ENCODE peak calls at places on chromosomes 12 and 14, in five cellular contexts. R is stomach, G is cardiac muscle cell, Z is aorta, H is PC-3. B is an unnamed sample. For H3K27me3, the result is how much of the 10 kb centered on the place peaks cover.

GRCh38 chr12:44317651-44318126 is 481.8 kb downstream of the TMEM117 start:
- DNase-seq in R (no peak), G (peak), Z (no peak), H (peak), B (no peak)

GRCh38 chr14:93332032-93332852 is 594 bp downstream of the BTBD7 start:
- DNase-seq in R (peak), G (peak), Z (peak), H (peak), B (no peak)

GRCh38 chr12:1391722-1392121 is 202.7 kb downstream of the FBXL14 start:
- DNase-seq in R (no peak), G (no peak), Z (no peak), H (no peak), B (no peak)

GRCh38 chr14:71103662-71104484 is 196.6 kb downstream of the PCNX1 start:
- DNase-seq in R (no peak), G (peak), Z (no peak), H (peak), B (no peak)

GRCh38 chr12:43210437-43211197 is 341.4 kb downstream of the ADAMTS20 start:
- DNase-seq in R (no peak), G (no peak), Z (no peak), H (peak), B (no peak)

GRCh38 chr14:75854247-75854799 is 127.5 kb downstream of the TGFB3 start:
- DNase-seq in R (no peak), G (no peak), Z (no peak), H (no peak), B (no peak)

GRCh38 chr12:34402899-34403705 is 380.8 kb downstream of the ALG10 start:
- DNase-seq in R (peak), G (no peak), Z (peak), H (no peak), B (peak)

GRCh38 chr12:63206908-63207307 is 55.9 kb upstream of the AVPR1A start:
- DNase-seq in R (no peak), G (no peak), Z (no peak), H (peak), B (no peak)

GRCh38 chr14:99252940-99253868 is 18.8 kb downstream of the BCL11B start:
- DNase-seq in R (no peak), G (no peak), Z (no peak), H (no peak), B (no peak)

GRCh38 chr14:103597623-103598372 is 31.2 kb upstream of the KLC1 start:
- DNase-seq in R (no peak), G (no peak), Z (peak), H (peak), B (no peak)

GRCh38 chr12:570949-571794 is 92.1 kb downstream of the NINJ2 start:
- DNase-seq in R (peak), G (no peak), Z (peak), H (peak), B (peak)

GRCh38 chr12:16950041-16950677 is 344.2 kb upstream of the LMO3 start:
- DNase-seq in R (no peak), G (no peak), Z (no peak), H (no peak), B (no peak)

GRCh38 chr12:121325922-121326396 is 26.3 kb downstream of the ANAPC5 start:
- DNase-seq in R (no peak), G (no peak), Z (no peak), H (no peak), B (no peak)

GRCh38 chr12:29589852-29590251 is 92.4 kb upstream of the OVCH1 start:
- DNase-seq in R (no peak), G (no peak), Z (no peak), H (no peak), B (no peak)

GRCh38 chr14:88075298-88075981 is 70.5 kb downstream of the GPR65 start:
- DNase-seq in R (no peak), G (no peak), Z (no peak), H (no peak), B (no peak)

GRCh38 chr12:68805592-68806120 is 2.3 kb upstream of the MDM2 start:
- DNase-seq in R (no peak), G (no peak), Z (no peak), H (peak), B (no peak)

GRCh38 chr14:76715102-76715926 is 46.0 kb upstream of the VASH1 start:
- DNase-seq in R (no peak), G (no peak), Z (no peak), H (no peak), B (no peak)

GRCh38 chr12:64951944-64952343 is 127.5 kb downstream of the TBC1D30 start:
- DNase-seq in R (no peak), G (no peak), Z (no peak), H (no peak), B (no peak)
- H3K27me3 ChIP-seq in R (under half), G (under half), Z (under half), H (under half), B (under half)

GRCh38 chr12:12725956-12726542 is 8.9 kb downstream of the CDKN1B start:
- DNase-seq in R (no peak), G (no peak), Z (no peak), H (no peak), B (no peak)
- H3K27me3 ChIP-seq in R (under half), G (under half), Z (under half), H (under half), B (under half)

DNA sequence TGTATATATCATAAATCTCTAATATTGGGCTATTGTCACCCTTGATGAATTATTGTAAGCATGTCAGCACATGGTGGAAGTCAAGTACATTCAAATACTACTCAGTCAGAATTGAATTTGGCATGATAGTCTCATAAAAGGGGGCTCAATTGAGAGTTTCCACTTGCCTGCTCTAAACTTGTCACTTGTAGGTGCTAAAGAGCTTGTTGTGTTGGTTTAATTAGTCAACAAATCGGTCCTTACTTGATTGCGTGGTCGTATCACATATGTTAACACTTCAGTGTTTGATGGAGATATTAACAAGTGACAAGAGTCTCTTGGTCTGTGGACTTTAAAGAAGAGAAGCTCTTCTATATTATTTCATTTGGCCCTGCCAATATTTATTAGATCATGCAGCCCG is 81.1 kb downstream of the NKX2-1 start:
- DNase-seq in R (no peak), G (no peak), Z (no peak), H (no peak), B (no peak)
- H3K27me3 ChIP-seq in R (under half), G (under half), Z (under half), H (half or more), B (under half)

GRCh38 chr12:65747338-65747737 is 76.9 kb upstream of the HMGA2 start:
- DNase-seq in R (no peak), G (no peak), Z (no peak), H (no peak), B (no peak)
- H3K27me3 ChIP-seq in R (under half), G (under half), Z (under half), H (under half), B (under half)

GRCh38 chr12:85273411-85274075 is 6.5 kb upstream of the ALX1 start:
- DNase-seq in R (no peak), G (peak), Z (peak), H (no peak), B (no peak)
- H3K27me3 ChIP-seq in R (under half), G (half or more), Z (under half), H (under half), B (half or more)

GRCh38 chr12:114508529-114509129 is 102.7 kb upstream of the TBX5 start:
- DNase-seq in R (peak), G (peak), Z (peak), H (peak), B (peak)
- H3K27me3 ChIP-seq in R (under half), G (under half), Z (under half), H (half or more), B (under half)

B was measured in breast epithelium.